ENCODE peak calls at places on chromosomes 5 and 9, in five cellular contexts. C is astrocyte, K is ascending aorta, J is upper lobe of right lung, E is lower lobe of right lung. X is an unnamed sample.

GRCh38 chr9:33498387-33498786 is 24.7 kb upstream of the NOL6 start:
- DNase-seq in C (no peak), K (no peak), J (no peak), E (no peak), X (no peak)

GRCh38 chr9:108093773-108094675 is 604.5 kb upstream of the KLF4 start:
- DNase-seq in C (peak), K (no peak), J (no peak), E (no peak), X (no peak)

GRCh38 chr9:699396-699795 is 142.1 kb upstream of the DMRT1 start:
- DNase-seq in C (no peak), K (no peak), J (no peak), E (no peak), X (no peak)

GRCh38 chr9:8268216-8268878 is 468.8 kb upstream of the DMAC1 start:
- DNase-seq in C (no peak), K (no peak), J (no peak), E (no peak), X (no peak)

GRCh38 chr9:135616621-135617537 is 22.5 kb downstream of the GLT6D1 start:
- DNase-seq in C (no peak), K (no peak), J (no peak), E (no peak), X (peak)

GRCh38 chr5:144072518-144072927 is 97.9 kb downstream of the YIPF5 start:
- DNase-seq in C (peak), K (no peak), J (no peak), E (no peak), X (no peak)

GRCh38 chr5:84729326-84729725 is 344.6 kb upstream of the EDIL3 start:
- DNase-seq in C (peak), K (no peak), J (no peak), E (no peak), X (no peak)

GRCh38 chr5:173055722-173055982 is 500 bp upstream of the CREBRF start:
- DNase-seq in C (no peak), K (no peak), J (no peak), E (no peak), X (no peak)

GRCh38 chr5:125812631-125813030 is 610.6 kb upstream of the GRAMD2B start:
- DNase-seq in C (no peak), K (no peak), J (no peak), E (no peak), X (no peak)

GRCh38 chr5:34001231-34001935 is 6.5 kb downstream of the AMACR start:
- DNase-seq in C (peak), K (no peak), J (peak), E (peak), X (no peak)

GRCh38 chr9:136201609-136202448 is 3.1 kb downstream of the LHX3 start:
- DNase-seq in C (no peak), K (no peak), J (no peak), E (no peak), X (no peak)

GRCh38 chr5:85896499-85896898 is 721.2 kb upstream of the COX7C start:
- DNase-seq in C (no peak), K (no peak), J (no peak), E (no peak), X (no peak)

GRCh38 chr5:53777864-53778618 is 217.6 kb downstream of the NDUFS4 start:
- DNase-seq in C (no peak), K (no peak), J (no peak), E (no peak), X (no peak)

GRCh38 chr5:169020102-169020501 is 280.8 kb downstream of the SLIT3 start:
- DNase-seq in C (peak), K (no peak), J (no peak), E (no peak), X (no peak)

GRCh38 chr5:160369990-160370712 is at the start of gene C1QTNF2:
- DNase-seq in C (peak), K (no peak), J (peak), E (peak), X (no peak)

GRCh38 chr5:140362875-140363630 is 3.1 kb downstream of the SLC4A9 start:
- DNase-seq in C (peak), K (no peak), J (peak), E (peak), X (peak)

GRCh38 chr9:127751269-127752054 is 16.4 kb upstream of the TOR2A start:
- DNase-seq in C (no peak), K (no peak), J (no peak), E (no peak), X (no peak)

GRCh38 chr9:76425677-76426453 is 31.6 kb upstream of the RFK start:
- DNase-seq in C (no peak), K (no peak), J (no peak), E (no peak), X (no peak)

GRCh38 chr5:40184-40583 is 51.8 kb upstream of the PLEKHG4B start:
- DNase-seq in C (no peak), K (no peak), J (no peak), E (no peak), X (no peak)

GRCh38 chr5:48192-48591 is 43.8 kb upstream of the PLEKHG4B start:
- DNase-seq in C (no peak), K (no peak), J (no peak), E (no peak), X (no peak)

GRCh38 chr5:42250-42649 is 49.7 kb upstream of the PLEKHG4B start:
- DNase-seq in C (no peak), K (no peak), J (no peak), E (no peak), X (no peak)
- TF ChIP-seq CTCF in C (peak), K (no peak), J (peak), E (peak), X (peak)

DNA sequence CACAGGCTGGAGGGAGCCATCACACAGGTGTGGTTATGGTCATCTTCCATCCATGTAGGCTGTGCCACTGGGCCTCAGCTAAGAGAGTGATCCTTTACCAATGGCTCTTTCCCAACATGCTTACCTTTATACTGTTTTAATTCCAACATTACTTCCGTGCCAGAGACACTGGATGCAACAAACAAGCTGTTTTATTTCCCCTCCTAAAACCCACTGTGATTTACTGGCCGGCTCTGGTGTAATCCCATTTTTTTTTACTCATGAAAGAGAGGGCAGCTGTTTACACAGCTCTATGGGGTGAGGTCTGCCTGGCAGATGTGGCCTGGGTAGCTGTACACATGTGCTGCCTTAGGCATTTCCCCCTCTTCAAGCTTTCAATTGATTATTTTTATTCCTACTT is 58.5 kb downstream of the MACROH2A1 start:
- DNase-seq in C (no peak), K (no peak), J (no peak), E (no peak), X (no peak)
- TF ChIP-seq CTCF in C (no peak), K (no peak), J (no peak), E (no peak), X (no peak)

GRCh38 chr5:145680169-145680568 is 155.0 kb downstream of the PRELID2 start:
- DNase-seq in C (no peak), K (no peak), J (no peak), E (no peak), X (no peak)
- TF ChIP-seq CTCF in C (no peak), K (no peak), J (no peak), E (no peak), X (no peak)

GRCh38 chr9:133456409-133456808 is 3.4 kb upstream of the CACFD1 start:
- DNase-seq in C (no peak), K (no peak), J (no peak), E (no peak), X (no peak)
- TF ChIP-seq CTCF in C (no peak), K (no peak), J (no peak), E (no peak), X (no peak)

DNA sequence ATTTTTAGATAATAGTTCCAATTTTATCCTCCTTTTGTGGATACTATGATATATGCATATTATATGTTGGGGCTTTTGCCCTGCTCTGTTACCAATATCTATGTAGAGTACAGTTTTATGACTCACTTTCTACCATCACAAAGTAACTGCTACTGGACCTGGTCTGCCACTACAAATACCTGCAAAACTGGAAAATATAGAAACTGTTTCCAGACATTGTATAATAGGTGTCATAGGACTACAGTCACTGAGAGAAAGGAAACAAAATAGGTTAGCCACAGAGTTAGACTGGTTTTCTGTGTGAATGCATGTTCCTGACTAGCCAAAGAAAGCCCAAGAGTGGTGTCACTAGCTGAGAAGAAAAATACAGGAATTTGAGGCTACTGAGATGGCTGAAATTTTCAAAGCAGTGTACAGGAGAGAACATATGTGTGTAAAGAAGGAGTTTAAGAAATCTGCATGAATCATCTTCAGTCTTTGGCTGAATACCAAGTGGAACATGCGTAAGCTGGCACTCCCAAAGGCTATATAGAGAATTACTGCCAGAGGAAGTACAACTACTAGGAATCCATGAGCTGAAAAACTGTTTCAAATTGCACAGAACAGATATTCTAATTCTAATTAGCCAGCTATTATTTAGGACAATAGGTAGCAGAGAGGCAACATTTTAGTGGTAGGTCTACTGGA is 29.0 kb upstream of the FAM174A start:
- DNase-seq in C (peak), K (no peak), J (no peak), E (no peak), X (no peak)
- TF ChIP-seq CTCF in C (peak), K (no peak), J (no peak), E (no peak), X (peak)

GRCh38 chr9:114285166-114285867 is 37.6 kb upstream of the ORM1 start:
- DNase-seq in C (peak), K (peak), J (peak), E (peak), X (peak)
- TF ChIP-seq CTCF in C (no peak), K (no peak), J (no peak), E (no peak), X (peak)

DNA sequence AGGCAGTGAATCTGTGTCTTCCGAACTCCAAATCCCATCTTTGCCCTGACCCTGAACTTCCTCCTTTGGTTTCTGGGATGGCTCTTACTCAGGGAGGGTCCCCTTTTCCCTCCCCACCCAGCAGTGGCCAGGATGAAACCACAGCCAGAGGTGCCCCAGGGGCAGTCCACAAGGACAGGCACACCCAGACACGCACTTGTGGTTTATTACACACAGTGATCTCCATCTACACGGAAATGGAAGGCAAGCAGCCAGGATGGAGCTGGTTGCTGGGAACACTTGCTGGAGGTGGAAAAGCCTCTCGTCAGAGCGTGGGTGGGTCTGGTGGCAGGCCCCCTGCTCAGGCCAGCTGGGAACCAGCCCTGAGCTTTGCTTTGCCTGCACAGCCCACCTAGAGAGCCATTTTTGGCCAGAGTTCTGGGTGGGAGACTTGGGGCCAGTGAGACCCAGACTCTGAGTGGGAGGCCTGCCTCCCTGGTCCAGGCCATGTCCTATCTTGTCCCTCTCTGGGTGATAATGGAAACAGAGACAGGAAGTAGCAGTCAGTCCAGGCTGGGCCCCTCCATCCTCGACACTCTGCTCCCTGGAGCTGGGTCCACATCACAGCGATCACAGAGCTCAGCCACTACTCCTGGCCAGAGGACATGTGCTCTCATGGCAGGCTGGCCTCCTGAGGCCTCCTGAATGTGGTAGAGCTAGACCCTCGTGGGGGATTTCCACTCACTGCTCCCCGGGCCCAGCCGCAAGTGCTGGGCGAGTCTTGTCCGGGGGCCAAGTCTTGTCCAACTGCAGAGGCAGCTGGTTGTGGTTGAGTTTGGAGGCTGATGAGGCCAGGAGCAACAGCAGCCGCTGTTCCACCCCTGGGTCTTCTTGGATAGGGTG is 5.1 kb upstream of the PHYKPL start:
- DNase-seq in C (peak), K (no peak), J (no peak), E (no peak), X (no peak)
- TF ChIP-seq CTCF in C (no peak), K (no peak), J (no peak), E (no peak), X (no peak)